ENCODE peak calls at places on chromosomes 16 and 17, in ten cellular contexts. K, U, T, P, H, I, N, Q, V and R are unnamed samples.

GRCh38 chr17:42361781-42362186 is 26.5 kb downstream of the STAT3 start:
- DNase-seq in K (peak; percentile 39), H (no peak), P (peak; percentile 34), I (no peak), U (no peak), T (peak; percentile 31), V (no peak), Q (no peak), N (no peak), R (no peak)

GRCh38 chr16:85546585-85547447 is 66.3 kb upstream of the GSE1 start:
- DNase-seq in Q (no peak), V (no peak), T (no peak), U (no peak), N (no peak), K (no peak), H (no peak), P (no peak), I (no peak), R (no peak)

GRCh38 chr16:68417711-68418301 is 30.5 kb downstream of the SMPD3 start:
- DNase-seq in P (no peak), T (peak; percentile 85), U (no peak), H (peak; percentile 91), Q (no peak), K (no peak), I (no peak), N (no peak), V (no peak), R (peak; percentile 71)

GRCh38 chr17:3770471-3770870 is 30.5 kb downstream of the ITGAE start:
- DNase-seq in K (no peak), I (no peak), T (peak; percentile 46), U (no peak), H (no peak), P (no peak), Q (no peak), V (no peak), N (no peak), R (peak; percentile 48)

GRCh38 chr17:44970136-44970737 is 2.1 kb upstream of the C1QL1 start:
- DNase-seq in V (no peak), I (peak; percentile 67), P (no peak), Q (peak; percentile 89), K (no peak), U (peak; percentile 77), N (no peak), H (no peak), T (peak; percentile 39), R (no peak)

GRCh38 chr17:45906237-45906636 is 11.9 kb downstream of the MAPT start:
- DNase-seq in T (no peak), I (no peak), N (no peak), H (no peak), K (no peak), Q (no peak), V (no peak), P (no peak), U (peak; percentile 57), R (no peak)

GRCh38 chr17:30541802-30542201 is 64.6 kb downstream of the GOSR1 start:
- DNase-seq in K (no peak), Q (no peak), H (no peak), V (no peak), P (no peak), T (no peak), N (no peak), U (no peak), I (no peak), R (no peak)

GRCh38 chr17:63786961-63787711 is 13.2 kb downstream of the DDX42 start:
- DNase-seq in N (no peak), T (no peak), P (no peak), V (no peak), Q (no peak), I (no peak), U (no peak), H (no peak), K (no peak), R (no peak)

GRCh38 chr17:4166419-4166818 is 23.4 kb downstream of the CYB5D2 start:
- DNase-seq in T (no peak), K (no peak), P (no peak), U (no peak), Q (no peak), I (no peak), V (no peak), H (no peak), N (no peak), R (no peak)

GRCh38 chr16:85029413-85029794 is 1.8 kb downstream of the KIAA0513 start:
- DNase-seq in T (peak; percentile 46), N (no peak), P (no peak), I (no peak), Q (peak; percentile 83), H (no peak), V (no peak), U (peak; percentile 45), K (no peak), R (no peak)

GRCh38 chr16:76182092-76182635 is 95.0 kb upstream of the CNTNAP4 start:
- DNase-seq in H (no peak), N (no peak), I (no peak), V (no peak), T (no peak), Q (no peak), U (no peak), K (no peak), P (no peak), R (no peak)

GRCh38 chr17:75722076-75722475 is 817 bp downstream of the ITGB4 start:
- DNase-seq in T (peak; percentile 71), Q (no peak), I (no peak), V (no peak), K (no peak), P (no peak), H (peak; percentile 61), U (peak; percentile 43), N (peak; percentile 66), R (no peak)
- TF ChIP-seq EP300 in T (no peak), Q (no peak), I (no peak), V (no peak), K (no peak), P (no peak), H (no peak), U (no peak), N (no peak), R (no peak)

GRCh38 chr17:58335779-58336455 is 7.3 kb upstream of the TSPOAP1 start:
- DNase-seq in K (no peak), I (no peak), H (peak; percentile 53), U (peak; percentile 78), P (peak; percentile 63), V (no peak), T (peak; percentile 70), Q (peak; percentile 58), N (peak; percentile 56), R (no peak)
- TF ChIP-seq EP300 in K (no peak), I (no peak), H (no peak), U (no peak), P (no peak), V (no peak), T (no peak), Q (no peak), N (no peak), R (no peak)

DNA sequence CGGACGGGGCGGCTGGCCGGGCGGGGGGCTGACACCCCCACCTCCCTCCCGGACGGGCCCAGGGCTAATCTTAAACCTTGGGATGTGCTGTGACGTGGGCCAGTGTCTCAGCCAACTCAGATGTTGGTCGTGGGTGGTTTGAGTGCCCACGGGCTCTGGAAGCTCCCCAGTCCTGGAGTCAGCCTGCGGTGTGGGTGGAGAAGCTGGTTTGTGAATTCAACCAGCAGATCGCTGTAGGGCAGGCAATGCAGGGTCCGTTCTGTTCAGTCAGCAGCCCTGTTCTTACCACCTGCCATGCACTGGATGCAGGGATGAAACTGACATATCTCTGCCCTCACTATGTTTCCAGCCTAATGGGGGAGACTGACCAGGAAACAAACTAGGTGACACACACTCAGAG is 8.0 kb upstream of the ZNF500 start:
- DNase-seq in N (no peak), U (no peak), T (no peak), H (no peak), Q (no peak), V (no peak), P (no peak), K (no peak), I (no peak), R (no peak)
- TF ChIP-seq EP300 in N (no peak), U (no peak), T (no peak), H (no peak), Q (no peak), V (no peak), P (no peak), K (no peak), I (no peak), R (no peak)

DNA sequence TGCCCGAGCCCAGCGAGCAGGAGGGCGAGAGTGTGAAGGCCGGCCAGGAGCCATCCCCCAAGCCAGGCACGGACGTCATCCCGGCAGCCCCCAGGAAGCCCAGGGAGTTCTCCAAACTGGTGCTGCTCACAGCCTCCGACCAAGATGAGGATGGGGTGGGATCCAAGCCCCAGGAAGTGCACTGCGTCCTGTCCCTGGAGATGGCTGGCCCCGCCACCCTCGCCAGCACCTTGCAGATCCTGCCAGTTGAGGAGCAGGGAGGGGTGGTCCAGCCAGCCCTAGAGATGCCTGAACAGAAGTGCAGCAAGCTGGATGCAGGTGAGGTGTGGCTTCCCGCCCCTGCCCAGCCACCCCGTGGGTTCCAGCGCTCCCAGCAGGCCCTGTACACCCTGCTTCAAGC is 18.0 kb downstream of the FLYWCH1 start:
- DNase-seq in U (no peak), I (no peak), P (no peak), V (no peak), K (no peak), N (no peak), T (no peak), Q (no peak), H (no peak), R (no peak)
- TF ChIP-seq EP300 in U (no peak), I (no peak), P (no peak), V (no peak), K (no peak), N (no peak), T (no peak), Q (no peak), H (no peak), R (no peak)

DNA sequence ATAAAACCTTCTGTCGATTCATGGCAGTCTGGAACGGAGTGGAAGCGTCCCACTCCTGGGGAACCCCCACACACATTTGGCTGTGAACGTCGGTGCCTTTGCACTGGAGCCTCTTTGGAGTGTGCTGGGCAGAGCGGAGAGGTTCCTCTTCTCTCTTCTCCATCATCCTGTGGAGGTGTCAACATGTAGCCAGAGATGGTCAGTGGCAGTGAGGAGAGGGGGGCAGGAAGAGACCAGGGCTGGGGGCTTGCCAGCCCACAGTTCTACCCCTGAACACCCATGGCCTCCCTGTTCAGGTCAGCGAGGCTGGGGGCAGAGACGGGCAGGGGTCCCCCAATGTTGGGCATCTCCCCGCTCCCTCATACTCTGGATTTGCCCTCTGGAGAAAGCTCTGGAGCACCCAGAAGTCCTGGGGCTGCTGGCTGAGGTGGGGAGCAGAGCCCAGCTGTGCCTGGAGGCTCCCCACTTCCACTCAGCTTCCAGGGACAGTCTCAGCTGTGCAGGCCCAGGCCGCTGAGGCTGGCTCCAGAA is 223.7 kb downstream of the SEC14L1 start:
- DNase-seq in V (no peak), T (no peak), K (no peak), Q (peak; percentile 64), N (peak; percentile 48), I (peak; percentile 41), P (no peak), U (no peak), H (no peak), R (no peak)
- TF ChIP-seq EP300 in V (no peak), T (no peak), K (no peak), Q (no peak), N (no peak), I (no peak), P (no peak), U (no peak), H (no peak), R (no peak)